ENCODE peak calls at places on chromosomes 3 and 15, in ten cellular contexts. L is cardiac muscle cell, D is lower lobe of right lung, I is ovary, Z is heart right ventricle, O is heart left ventricle, M is uterus, W is AG04450, Y is stomach, P is Peyer's patch. E is an unnamed sample.

GRCh38 chr3:63940389-63940757 is 28.2 kb upstream of the SCAANT1 start:
- DNase-seq in L (peak; percentile 71), D (no peak), I (no peak), Z (no peak), O (no peak), M (no peak), W (peak; percentile 50), Y (no peak), P (no peak), E (no peak)

GRCh38 chr3:52090131-52090548 is 33.8 kb upstream of the DUSP7 start:
- DNase-seq in L (peak; percentile 88), D (peak; percentile 20), I (peak; percentile 17), Z (peak; percentile 33), O (peak; percentile 37), M (peak; percentile 67), W (peak; percentile 60), Y (no peak), P (no peak), E (peak; percentile 48)

GRCh38 chr3:149581248-149581647 is 76.6 kb downstream of the WWTR1 start:
- DNase-seq in L (no peak), D (no peak), I (no peak), Z (no peak), O (no peak), M (no peak), W (no peak), Y (no peak), P (no peak), E (no peak)

GRCh38 chr3:52930748-52931147 is 33.4 kb upstream of the STIMATE start:
- DNase-seq in L (no peak), D (no peak), I (no peak), Z (no peak), O (no peak), M (no peak), W (no peak), Y (no peak), P (no peak), E (no peak)

GRCh38 chr3:69204315-69204957 is 82.0 kb upstream of the LMOD3 start:
- DNase-seq in L (no peak), D (no peak), I (no peak), Z (peak; percentile 10), O (peak; percentile 61), M (no peak), W (no peak), Y (no peak), P (no peak), E (no peak)

GRCh38 chr3:17057316-17057715 is 172.6 kb downstream of the PLCL2 start:
- DNase-seq in L (no peak), D (no peak), I (no peak), Z (no peak), O (no peak), M (no peak), W (no peak), Y (no peak), P (no peak), E (no peak)

GRCh38 chr3:194974468-194975135 is 288.9 kb downstream of the FAM43A start:
- DNase-seq in L (no peak), D (no peak), I (no peak), Z (no peak), O (no peak), M (no peak), W (no peak), Y (no peak), P (no peak), E (no peak)

GRCh38 chr15:27869697-27870281 is 229.3 kb downstream of the OCA2 start:
- DNase-seq in L (no peak), D (no peak), I (no peak), Z (no peak), O (no peak), M (no peak), W (no peak), Y (no peak), P (no peak), E (no peak)

GRCh38 chr3:195073866-195074860 is 196.8 kb downstream of the XXYLT1 start:
- DNase-seq in L (no peak), D (peak; percentile 21), I (no peak), Z (no peak), O (no peak), M (peak; percentile 7), W (no peak), Y (peak; percentile 10), P (peak; percentile 39), E (peak; percentile 36)

DNA sequence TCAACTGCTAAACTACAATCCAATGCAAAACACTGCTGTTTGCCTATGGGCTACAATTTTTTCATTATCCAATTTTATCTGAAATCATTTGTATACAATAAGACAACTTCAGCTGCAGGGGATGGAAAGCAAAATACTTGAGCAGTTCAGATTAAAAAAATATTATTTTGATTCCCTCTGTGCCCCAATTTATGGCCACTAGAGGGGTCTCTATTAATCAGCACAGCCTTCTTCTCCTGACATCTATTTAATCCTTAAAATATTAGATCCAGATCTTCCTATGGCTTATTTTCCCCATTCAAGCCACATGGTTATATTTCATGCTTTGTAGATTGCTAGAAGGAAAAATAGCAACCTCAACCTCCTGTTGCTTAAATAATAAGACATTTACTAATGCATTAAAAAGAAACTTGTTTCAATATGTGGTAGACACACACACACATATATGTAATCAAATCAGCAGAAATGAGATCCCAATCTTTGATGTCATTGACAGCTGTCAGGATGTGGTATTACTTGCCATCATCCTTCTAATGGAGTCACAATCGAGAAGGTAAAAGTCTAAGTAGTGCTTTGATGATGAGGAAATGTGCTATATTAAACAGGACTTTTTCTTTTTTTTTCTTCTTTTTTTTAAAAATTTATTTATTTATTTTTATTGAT is 104.2 kb downstream of the P2RY1 start:
- DNase-seq in L (no peak), D (no peak), I (no peak), Z (no peak), O (no peak), M (no peak), W (no peak), Y (no peak), P (no peak), E (no peak)
- TF ChIP-seq CTCF in L (no peak), D (no peak), I (no peak), Z (no peak), O (no peak), M (no peak), W (peak; percentile 8), Y (no peak), P (no peak), E (no peak)

DNA sequence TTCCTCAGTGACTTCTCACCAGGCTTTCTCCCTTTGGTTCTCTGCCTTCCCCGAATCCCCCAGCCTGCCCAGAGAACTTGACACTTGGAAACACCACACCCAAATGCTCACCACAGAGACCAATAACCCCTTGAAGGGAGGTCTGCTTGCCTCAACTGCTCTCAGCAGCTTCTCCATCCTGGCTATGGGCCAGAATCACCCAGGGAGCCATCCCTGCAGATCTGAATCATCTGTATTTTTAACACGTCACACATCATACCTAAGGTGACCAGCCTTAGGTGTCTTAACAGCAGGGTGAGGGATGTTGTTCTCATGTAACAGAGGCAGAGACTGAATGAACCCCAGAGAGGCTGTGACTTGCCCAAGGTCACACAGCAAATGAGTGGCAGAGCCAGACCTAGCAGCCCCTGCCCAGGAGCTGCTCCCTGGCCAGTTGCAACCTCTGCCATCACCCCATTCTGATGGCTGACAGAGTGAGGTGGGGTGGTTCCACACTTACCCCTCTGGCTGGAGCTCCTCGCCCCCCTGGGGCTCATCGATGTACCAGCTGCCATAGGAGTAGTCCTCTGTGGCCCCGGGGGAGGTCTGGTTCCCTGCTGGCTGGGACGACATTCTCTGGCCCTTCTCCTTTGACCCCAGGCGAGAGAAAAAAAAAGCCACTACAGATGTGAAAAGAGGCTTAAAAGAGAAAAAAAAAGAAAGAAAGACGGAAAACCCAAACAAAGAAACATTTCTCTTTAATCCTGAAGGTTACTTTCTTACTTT is 749 bp downstream of the STRA6 start:
- DNase-seq in L (no peak), D (no peak), I (no peak), Z (no peak), O (no peak), M (no peak), W (no peak), Y (no peak), P (no peak), E (no peak)
- H3K27me3 ChIP-seq in L (no peaks in the 10 kb centered on the region), D (no peaks in the 10 kb centered on the region), I (no peaks in the 10 kb centered on the region), Z (no peaks in the 10 kb centered on the region), O (no peaks in the 10 kb centered on the region), M (no peaks in the 10 kb centered on the region), W (peaks cover 4% of the 10 kb centered on the region), Y (no peaks in the 10 kb centered on the region), P (no peaks in the 10 kb centered on the region), E (peaks cover 1% of the 10 kb centered on the region)

DNA sequence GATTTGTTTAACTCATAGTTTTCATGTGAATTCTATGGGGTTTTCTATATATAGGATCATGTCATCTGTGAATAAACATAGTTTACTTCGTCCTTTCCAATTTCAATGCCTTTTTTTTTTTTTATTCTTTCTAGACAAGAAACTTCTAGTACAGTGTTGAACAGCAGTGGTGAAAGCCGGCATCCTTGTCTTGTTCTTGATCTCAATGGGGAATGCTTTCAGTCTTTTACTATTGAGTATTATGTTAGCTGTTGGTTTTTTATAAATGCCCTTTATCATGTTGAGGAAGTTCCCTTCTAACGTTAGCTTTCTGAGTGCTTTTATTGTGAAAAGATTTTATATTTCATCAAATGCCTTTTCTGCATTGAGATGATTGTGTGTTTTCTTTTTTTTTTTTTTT is 69.0 kb downstream of the SLMAP start:
- DNase-seq in L (no peak), D (no peak), I (no peak), Z (no peak), O (no peak), M (no peak), W (no peak), Y (no peak), P (no peak), E (no peak)
- H3K27ac ChIP-seq in L (no peak overlapping the region), D (no peak overlapping the region), I (no peak overlapping the region), Z (no peak overlapping the region), O (no peak overlapping the region), M (peak overlapping the region; percentile 65), W (no peak overlapping the region), Y (no peak overlapping the region), P (no peak overlapping the region), E (no peak overlapping the region)

GRCh38 chr15:99707481-99708270 is 25.6 kb downstream of the LYSMD4 start:
- DNase-seq in L (no peak), D (no peak), I (no peak), Z (no peak), O (no peak), M (no peak), W (no peak), Y (no peak), P (no peak), E (no peak)

GRCh38 chr15:99706557-99707303 is 26.5 kb downstream of the LYSMD4 start:
- DNase-seq in L (no peak), D (no peak), I (no peak), Z (no peak), O (no peak), M (no peak), W (no peak), Y (no peak), P (no peak), E (no peak)

GRCh38 chr15:99703603-99704443 is 29.4 kb downstream of the LYSMD4 start:
- DNase-seq in L (peak; percentile 91), D (no peak), I (no peak), Z (peak; percentile 52), O (no peak), M (peak; percentile 60), W (peak; percentile 77), Y (no peak), P (no peak), E (no peak)

GRCh38 chr15:99702895-99703602 is 30.2 kb downstream of the LYSMD4 start:
- DNase-seq in L (peak; percentile 50), D (no peak), I (no peak), Z (no peak), O (no peak), M (no peak), W (no peak), Y (no peak), P (no peak), E (no peak)

DNA sequence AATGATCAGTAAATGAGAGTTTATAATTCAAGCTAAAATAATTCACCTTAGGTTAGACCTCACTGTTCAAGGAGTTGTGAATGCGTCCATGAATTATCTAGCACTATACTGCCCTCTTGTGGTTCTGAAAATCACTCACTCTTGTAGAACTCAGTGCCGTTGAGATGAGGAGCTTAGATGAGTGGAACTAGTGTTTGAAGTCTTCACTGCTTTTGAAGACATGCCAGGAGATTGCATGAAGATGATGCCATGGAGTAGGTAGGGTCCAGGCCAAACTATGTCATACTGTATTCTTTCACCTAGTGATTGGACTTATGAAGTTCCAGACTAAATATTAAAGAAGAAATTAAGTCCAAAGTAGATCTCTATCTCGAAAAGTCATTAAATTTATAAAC is 28.8 kb downstream of the LYSMD4 start:
- DNase-seq in L (peak; percentile 91), D (no peak), I (no peak), Z (peak; percentile 78), O (no peak), M (peak; percentile 68), W (peak; percentile 84), Y (no peak), P (no peak), E (no peak)
- TF ChIP-seq CTCF in L (peak; percentile 65), D (peak; percentile 76), I (peak; percentile 85), Z (peak; percentile 77), O (peak; percentile 74), M (peak; percentile 71), W (peak; percentile 74), Y (peak; percentile 80), P (peak; percentile 88), E (peak; percentile 85)

E was measured in psoas muscle.